ENCODE peak calls at places on chromosomes 1 and 21, in nine cellular contexts. M is HFF-Myc, O is neural crest cell, K is left lung, U is hepatocyte, V is thoracic aorta, X is mesothelial cell of epicardium, B is pancreas, C is K562. N is an unnamed sample.

GRCh38 chr1:206891412-206891811 is 5.8 kb upstream of the IL24 start:
- DNase-seq in M (no peak), O (no peak), K (no peak), U (no peak), V (no peak), X (no peak), B (no peak), C (no peak), N (no peak)

GRCh38 chr1:5737081-5737480 is 255.1 kb downstream of the NPHP4 start:
- DNase-seq in M (no peak), O (no peak), K (no peak), U (no peak), V (no peak), X (no peak), B (no peak), C (no peak), N (no peak)

GRCh38 chr1:92853299-92853698 is 21.5 kb downstream of the RPL5 start:
- DNase-seq in M (no peak), O (no peak), K (no peak), U (no peak), V (no peak), X (no peak), B (no peak), C (no peak), N (no peak)

GRCh38 chr1:192539450-192540132 is 36.0 kb upstream of the RGS1 start:
- DNase-seq in M (peak; percentile 96), O (no peak), K (no peak), U (peak; percentile 84), V (no peak), X (no peak), B (no peak), C (no peak), N (peak; percentile 94)

GRCh38 chr1:7646981-7647901 is 123.9 kb upstream of the VAMP3 start:
- DNase-seq in M (no peak), O (peak; percentile 85), K (peak; percentile 94), U (peak; percentile 81), V (no peak), X (peak; percentile 75), B (peak; percentile 83), C (peak; percentile 68), N (no peak)

GRCh38 chr1:18304151-18304869 is 176.4 kb upstream of the KLHDC7A start:
- DNase-seq in M (no peak), O (no peak), K (no peak), U (no peak), V (no peak), X (no peak), B (no peak), C (no peak), N (no peak)

GRCh38 chr1:98557808-98558390 is 103.6 kb upstream of the SNX7 start:
- DNase-seq in M (no peak), O (no peak), K (no peak), U (no peak), V (no peak), X (no peak), B (no peak), C (no peak), N (no peak)

GRCh38 chr1:6953874-6954502 is 168.7 kb downstream of the CAMTA1 start:
- DNase-seq in M (no peak), O (no peak), K (no peak), U (no peak), V (no peak), X (no peak), B (no peak), C (no peak), N (no peak)

GRCh38 chr1:2230781-2231666 is 2.9 kb downstream of the SKI start:
- DNase-seq in M (no peak), O (no peak), K (peak; percentile 84), U (no peak), V (no peak), X (no peak), B (no peak), C (peak; percentile 67), N (no peak)

GRCh38 chr1:14929547-14930223 is 223.9 kb upstream of the TMEM51 start:
- DNase-seq in M (peak; percentile 58), O (no peak), K (no peak), U (peak; percentile 90), V (no peak), X (no peak), B (no peak), C (peak; percentile 88), N (no peak)

GRCh38 chr1:154157520-154158306 is 2.8 kb upstream of the NUP210L start:
- DNase-seq in M (no peak), O (peak; percentile 18), K (no peak), U (peak; percentile 29), V (no peak), X (no peak), B (no peak), C (peak; percentile 95), N (no peak)

GRCh38 chr1:32246888-32247273 is at the start of gene FAM167B:
- DNase-seq in M (peak; percentile 69), O (no peak), K (no peak), U (no peak), V (no peak), X (no peak), B (no peak), C (no peak), N (peak; percentile 66)

GRCh38 chr1:2331200-2331544 is 60.2 kb downstream of the MORN1 start:
- DNase-seq in M (no peak), O (no peak), K (no peak), U (no peak), V (no peak), X (no peak), B (no peak), C (no peak), N (no peak)

GRCh38 chr1:107702946-107703571 is 261.9 kb downstream of the VAV3 start:
- DNase-seq in M (no peak), O (no peak), K (no peak), U (no peak), V (no peak), X (no peak), B (no peak), C (no peak), N (no peak)

GRCh38 chr1:236021424-236022135 is 43.3 kb downstream of the NID1 start:
- DNase-seq in M (no peak), O (no peak), K (no peak), U (no peak), V (no peak), X (no peak), B (no peak), C (no peak), N (peak; percentile 91)

GRCh38 chr21:43825936-43826622 is 36.7 kb downstream of the RRP1 start:
- DNase-seq in M (no peak), O (no peak), K (peak; percentile 68), U (no peak), V (no peak), X (no peak), B (no peak), C (no peak), N (no peak)
- TF ChIP-seq CTCF in M (no peak), O (peak; percentile 38), K (no peak), U (no peak), V (peak; percentile 28), X (no peak), B (no peak), C (no peak), N (peak; percentile 9)

DNA sequence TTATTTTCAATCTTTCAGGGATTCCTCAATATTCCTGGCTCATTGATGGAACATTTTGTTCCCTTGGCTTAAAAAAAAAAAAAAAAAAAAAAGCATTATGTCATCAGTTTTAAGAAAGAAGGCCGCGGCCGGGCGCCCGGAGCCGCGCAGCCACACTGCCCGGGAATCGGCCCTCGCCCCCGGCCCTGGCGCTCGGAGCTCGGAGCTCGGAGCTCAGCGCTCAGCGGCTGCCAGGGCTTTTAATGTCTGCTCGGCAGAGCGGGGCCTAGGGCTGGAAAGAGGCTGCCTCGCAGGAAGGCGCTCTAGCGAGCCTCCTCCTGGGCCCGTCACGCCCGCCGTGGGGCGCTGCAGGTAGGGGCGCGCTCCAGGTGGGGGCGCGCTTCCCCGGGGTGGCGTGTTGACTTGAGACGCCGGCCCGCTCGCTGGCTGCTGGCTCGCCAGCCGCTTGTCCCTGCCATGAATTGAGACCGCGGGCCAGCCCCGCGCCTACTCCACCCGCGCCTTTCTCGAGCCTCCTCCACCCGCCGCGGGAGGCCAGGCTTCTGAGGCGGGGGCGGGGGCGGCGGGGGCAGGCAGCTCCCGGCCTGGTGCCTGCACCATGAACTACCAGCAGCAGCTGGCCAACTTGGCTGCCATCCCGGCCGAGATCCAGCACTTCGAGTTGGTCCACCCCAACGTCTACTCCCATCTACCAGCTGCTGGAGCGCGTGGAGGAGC is 5.4 kb upstream of the TDRD5 start:
- DNase-seq in M (no peak), O (peak; percentile 65), K (peak; percentile 81), U (peak; percentile 73), V (peak; percentile 29), X (no peak), B (peak; percentile 88), C (peak; percentile 69), N (no peak)
- TF ChIP-seq CTCF in M (peak; percentile 34), O (peak; percentile 71), K (peak; percentile 23), U (peak; percentile 67), V (peak; percentile 50), X (peak; percentile 58), B (peak; percentile 61), C (peak; percentile 97), N (no peak)

GRCh38 chr1:118250232-118250631 is 65.2 kb upstream of the SPAG17 start:
- DNase-seq in M (no peak), O (no peak), K (no peak), U (no peak), V (no peak), X (no peak), B (no peak), C (no peak), N (no peak)

GRCh38 chr1:118249641-118250040 is 64.6 kb upstream of the SPAG17 start:
- DNase-seq in M (no peak), O (no peak), K (no peak), U (no peak), V (no peak), X (no peak), B (no peak), C (no peak), N (no peak)

GRCh38 chr1:118243269-118243668 is 58.2 kb upstream of the SPAG17 start:
- DNase-seq in M (no peak), O (no peak), K (no peak), U (no peak), V (no peak), X (no peak), B (no peak), C (no peak), N (no peak)

GRCh38 chr1:118246646-118247045 is 61.6 kb upstream of the SPAG17 start:
- DNase-seq in M (no peak), O (no peak), K (no peak), U (no peak), V (no peak), X (no peak), B (no peak), C (no peak), N (no peak)

DNA sequence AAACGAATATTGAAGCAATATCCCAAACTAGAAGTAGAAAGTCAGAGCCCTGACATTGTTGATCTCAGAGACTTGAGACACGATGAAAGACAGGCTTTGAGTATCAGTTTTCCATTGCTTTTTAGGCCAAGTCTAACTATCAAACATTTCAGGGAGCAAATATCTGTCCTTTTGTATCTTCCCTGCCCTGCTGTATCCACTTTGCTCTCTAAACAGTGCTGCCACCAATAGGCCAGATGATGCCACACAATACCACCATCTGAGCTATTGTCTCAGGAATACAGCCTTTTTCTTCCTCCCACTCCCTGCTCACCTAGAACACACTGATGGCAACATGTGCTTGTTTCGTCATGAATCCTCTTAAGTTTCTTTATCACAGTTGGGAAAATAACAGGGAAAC is 62.6 kb upstream of the SPAG17 start:
- DNase-seq in M (peak; percentile 9), O (no peak), K (no peak), U (no peak), V (no peak), X (no peak), B (no peak), C (peak; percentile 26), N (no peak)
- TF ChIP-seq CTCF in M (peak; percentile 56), O (peak; percentile 37), K (no peak), U (peak; percentile 33), V (no peak), X (no peak), B (no peak), C (peak; percentile 38), N (peak; percentile 46)

GRCh38 chr1:113976609-113977278 is 2.5 kb upstream of the OLFML3 start:
- DNase-seq in M (no peak), O (peak; percentile 18), K (no peak), U (peak; percentile 47), V (no peak), X (no peak), B (no peak), C (peak; percentile 47), N (no peak)
- TF ChIP-seq CTCF in M (peak; percentile 64), O (peak; percentile 60), K (peak; percentile 33), U (peak; percentile 45), V (peak; percentile 31), X (peak; percentile 53), B (no peak), C (peak; percentile 57), N (peak; percentile 69)

N was measured in AG09319.